ENCODE peak calls at places on chromosome 9, in eight cellular contexts. One of them, this sample, is unnamed.

GRCh38 chr9:18905033-18905882 is 127.8 kb downstream of the SAXO1 start:
- DNase-seq in H7: no peak
- DNase-seq in ELR: peak; percentile 95
- DNase-seq in WTC11: no peak
- DNase-seq in BE2C: no peak
- DNase-seq in PC-3: peak; percentile 53
- DNase-seq in DND-41: no peak
- DNase-seq in heart left ventricle: no peak
- DNase-seq in this sample: no peak

GRCh38 chr9:21972361-21972760 is 21.8 kb downstream of the CDKN2A start:
- DNase-seq in H7: no peak
- DNase-seq in ELR: no peak
- DNase-seq in WTC11: no peak
- DNase-seq in BE2C: no peak
- DNase-seq in PC-3: no peak
- DNase-seq in DND-41: no peak
- DNase-seq in heart left ventricle: no peak
- DNase-seq in this sample: no peak

GRCh38 chr9:86983260-86984255 is 36.3 kb upstream of the GAS1 start:
- DNase-seq in H7: no peak
- DNase-seq in ELR: no peak
- DNase-seq in WTC11: no peak
- DNase-seq in BE2C: no peak
- DNase-seq in PC-3: no peak
- DNase-seq in DND-41: no peak
- DNase-seq in heart left ventricle: no peak
- DNase-seq in this sample: no peak

GRCh38 chr9:4987996-4988421 is 2.9 kb downstream of the JAK2 start:
- DNase-seq in H7: peak; percentile 71
- DNase-seq in ELR: peak; percentile 79
- DNase-seq in WTC11: peak; percentile 55
- DNase-seq in BE2C: peak; percentile 73
- DNase-seq in PC-3: peak; percentile 77
- DNase-seq in DND-41: peak; percentile 58
- DNase-seq in heart left ventricle: peak; percentile 29
- DNase-seq in this sample: peak; percentile 69

GRCh38 chr9:114184071-114184470 is 28.7 kb downstream of the COL27A1 start:
- DNase-seq in H7: no peak
- DNase-seq in ELR: peak; percentile 45
- DNase-seq in WTC11: no peak
- DNase-seq in BE2C: peak; percentile 63
- DNase-seq in PC-3: peak; percentile 9
- DNase-seq in DND-41: no peak
- DNase-seq in heart left ventricle: peak; percentile 25
- DNase-seq in this sample: no peak

GRCh38 chr9:89226076-89226475 is 47.5 kb upstream of the SHC3 start:
- DNase-seq in H7: peak; percentile 85
- DNase-seq in ELR: no peak
- DNase-seq in WTC11: peak; percentile 69
- DNase-seq in BE2C: peak; percentile 78
- DNase-seq in PC-3: no peak
- DNase-seq in DND-41: no peak
- DNase-seq in heart left ventricle: no peak
- DNase-seq in this sample: peak; percentile 72

GRCh38 chr9:36317766-36318165 is 59.5 kb upstream of the GNE start:
- DNase-seq in H7: no peak
- DNase-seq in ELR: peak; percentile 24
- DNase-seq in WTC11: peak; percentile 18
- DNase-seq in BE2C: no peak
- DNase-seq in PC-3: peak; percentile 93
- DNase-seq in DND-41: no peak
- DNase-seq in heart left ventricle: peak; percentile 49
- DNase-seq in this sample: no peak

GRCh38 chr9:121837113-121838010 is 185.9 kb downstream of the DAB2IP start:
- DNase-seq in H7: no peak
- DNase-seq in ELR: no peak
- DNase-seq in WTC11: no peak
- DNase-seq in BE2C: no peak
- DNase-seq in PC-3: no peak
- DNase-seq in DND-41: no peak
- DNase-seq in heart left ventricle: peak; percentile 45
- DNase-seq in this sample: no peak